ENCODE peak calls at places on chromosome 22, in six cellular contexts. One of them, this sample, is unnamed.

GRCh38 chr22:35349704-35350538 is 31.0 kb upstream of the HMOX1 start:
- DNase-seq in stimulated activated CD4-positive, alpha-beta T cell treated with anti-CD3 and anti-CD28 coated beads, Interleukin-15, amount 100 ng/mL, for 48 hours: no peak
- DNase-seq in psoas muscle: no peak
- DNase-seq in activated CD8-positive, alpha-beta memory T cell treated with anti-CD3 and anti-CD28 coated beads for 1 hour: no peak
- DNase-seq in NCI-H1105: peak; percentile 70
- DNase-seq in NCI-H510A treated with DMSO at 0.1 percent for 48 hours: no peak
- DNase-seq in this sample: no peak

GRCh38 chr22:35489225-35489624 is 51.4 kb upstream of the RASD2 start:
- DNase-seq in NCI-H510A treated with DMSO at 0.1 percent for 48 hours: peak; percentile 59
- DNase-seq in NCI-H1105: peak; percentile 61
- DNase-seq in psoas muscle: no peak
- DNase-seq in stimulated activated CD4-positive, alpha-beta T cell treated with anti-CD3 and anti-CD28 coated beads, Interleukin-15, amount 100 ng/mL, for 48 hours: no peak
- DNase-seq in activated CD8-positive, alpha-beta memory T cell treated with anti-CD3 and anti-CD28 coated beads for 1 hour: no peak
- DNase-seq in this sample: no peak

GRCh38 chr22:45642966-45643365 is 28.7 kb upstream of the ATXN10 start:
- DNase-seq in stimulated activated CD4-positive, alpha-beta T cell treated with anti-CD3 and anti-CD28 coated beads, Interleukin-15, amount 100 ng/mL, for 48 hours: no peak
- DNase-seq in psoas muscle: no peak
- DNase-seq in NCI-H510A treated with DMSO at 0.1 percent for 48 hours: no peak
- DNase-seq in activated CD8-positive, alpha-beta memory T cell treated with anti-CD3 and anti-CD28 coated beads for 1 hour: no peak
- DNase-seq in NCI-H1105: no peak
- DNase-seq in this sample: no peak

GRCh38 chr22:23093090-23093788 is 22.9 kb downstream of the GNAZ start:
- DNase-seq in NCI-H1105: no peak
- DNase-seq in NCI-H510A treated with DMSO at 0.1 percent for 48 hours: no peak
- DNase-seq in stimulated activated CD4-positive, alpha-beta T cell treated with anti-CD3 and anti-CD28 coated beads, Interleukin-15, amount 100 ng/mL, for 48 hours: no peak
- DNase-seq in activated CD8-positive, alpha-beta memory T cell treated with anti-CD3 and anti-CD28 coated beads for 1 hour: no peak
- DNase-seq in psoas muscle: no peak
- DNase-seq in this sample: no peak

GRCh38 chr22:49151256-49152131 is 676.2 kb downstream of the BRD1 start:
- DNase-seq in NCI-H510A treated with DMSO at 0.1 percent for 48 hours: no peak
- DNase-seq in NCI-H1105: no peak
- DNase-seq in psoas muscle: no peak
- DNase-seq in activated CD8-positive, alpha-beta memory T cell treated with anti-CD3 and anti-CD28 coated beads for 1 hour: no peak
- DNase-seq in stimulated activated CD4-positive, alpha-beta T cell treated with anti-CD3 and anti-CD28 coated beads, Interleukin-15, amount 100 ng/mL, for 48 hours: no peak
- DNase-seq in this sample: no peak

GRCh38 chr22:37196539-37197450 is 8.7 kb upstream of the C1QTNF6 start:
- DNase-seq in psoas muscle: peak; percentile 93
- DNase-seq in NCI-H510A treated with DMSO at 0.1 percent for 48 hours: no peak
- DNase-seq in activated CD8-positive, alpha-beta memory T cell treated with anti-CD3 and anti-CD28 coated beads for 1 hour: no peak
- DNase-seq in NCI-H1105: no peak
- DNase-seq in stimulated activated CD4-positive, alpha-beta T cell treated with anti-CD3 and anti-CD28 coated beads, Interleukin-15, amount 100 ng/mL, for 48 hours: no peak
- DNase-seq in this sample: peak; percentile 88

GRCh38 chr22:41929158-41929896 is 2.7 kb upstream of the TNFRSF13C start:
- DNase-seq in psoas muscle: no peak
- DNase-seq in stimulated activated CD4-positive, alpha-beta T cell treated with anti-CD3 and anti-CD28 coated beads, Interleukin-15, amount 100 ng/mL, for 48 hours: no peak
- DNase-seq in NCI-H1105: no peak
- DNase-seq in activated CD8-positive, alpha-beta memory T cell treated with anti-CD3 and anti-CD28 coated beads for 1 hour: no peak
- DNase-seq in NCI-H510A treated with DMSO at 0.1 percent for 48 hours: no peak
- DNase-seq in this sample: no peak

GRCh38 chr22:44505796-44506354 is 7.8 kb upstream of the RTL6 start:
- DNase-seq in activated CD8-positive, alpha-beta memory T cell treated with anti-CD3 and anti-CD28 coated beads for 1 hour: no peak
- DNase-seq in psoas muscle: no peak
- DNase-seq in NCI-H1105: no peak
- DNase-seq in stimulated activated CD4-positive, alpha-beta T cell treated with anti-CD3 and anti-CD28 coated beads, Interleukin-15, amount 100 ng/mL, for 48 hours: no peak
- DNase-seq in NCI-H510A treated with DMSO at 0.1 percent for 48 hours: no peak
- DNase-seq in this sample: no peak

GRCh38 chr22:40714514-40714966 is 35.3 kb downstream of the MCHR1 start:
- DNase-seq in NCI-H510A treated with DMSO at 0.1 percent for 48 hours: peak; percentile 47
- DNase-seq in activated CD8-positive, alpha-beta memory T cell treated with anti-CD3 and anti-CD28 coated beads for 1 hour: no peak
- DNase-seq in psoas muscle: peak; percentile 11
- DNase-seq in NCI-H1105: no peak
- DNase-seq in stimulated activated CD4-positive, alpha-beta T cell treated with anti-CD3 and anti-CD28 coated beads, Interleukin-15, amount 100 ng/mL, for 48 hours: no peak
- DNase-seq in this sample: no peak

GRCh38 chr22:50114221-50114981 is 24.6 kb downstream of the MOV10L1 start:
- DNase-seq in stimulated activated CD4-positive, alpha-beta T cell treated with anti-CD3 and anti-CD28 coated beads, Interleukin-15, amount 100 ng/mL, for 48 hours: no peak
- DNase-seq in NCI-H1105: peak; percentile 16
- DNase-seq in activated CD8-positive, alpha-beta memory T cell treated with anti-CD3 and anti-CD28 coated beads for 1 hour: no peak
- DNase-seq in psoas muscle: no peak
- DNase-seq in NCI-H510A treated with DMSO at 0.1 percent for 48 hours: peak; percentile 57
- DNase-seq in this sample: no peak

GRCh38 chr22:33557836-33558235 is 362.4 kb downstream of the LARGE1 start:
- DNase-seq in activated CD8-positive, alpha-beta memory T cell treated with anti-CD3 and anti-CD28 coated beads for 1 hour: no peak
- DNase-seq in NCI-H510A treated with DMSO at 0.1 percent for 48 hours: no peak
- DNase-seq in stimulated activated CD4-positive, alpha-beta T cell treated with anti-CD3 and anti-CD28 coated beads, Interleukin-15, amount 100 ng/mL, for 48 hours: no peak
- DNase-seq in NCI-H1105: no peak
- DNase-seq in psoas muscle: no peak
- DNase-seq in this sample: no peak

GRCh38 chr22:31340360-31340759 is 5.8 kb downstream of the PATZ1 start:
- DNase-seq in activated CD8-positive, alpha-beta memory T cell treated with anti-CD3 and anti-CD28 coated beads for 1 hour: no peak
- DNase-seq in NCI-H510A treated with DMSO at 0.1 percent for 48 hours: peak; percentile 4
- DNase-seq in psoas muscle: no peak
- DNase-seq in NCI-H1105: no peak
- DNase-seq in stimulated activated CD4-positive, alpha-beta T cell treated with anti-CD3 and anti-CD28 coated beads, Interleukin-15, amount 100 ng/mL, for 48 hours: no peak
- DNase-seq in this sample: no peak

GRCh38 chr22:25126510-25126909 is 73.1 kb upstream of the CRYBB3 start:
- DNase-seq in NCI-H510A treated with DMSO at 0.1 percent for 48 hours: no peak
- DNase-seq in activated CD8-positive, alpha-beta memory T cell treated with anti-CD3 and anti-CD28 coated beads for 1 hour: no peak
- DNase-seq in stimulated activated CD4-positive, alpha-beta T cell treated with anti-CD3 and anti-CD28 coated beads, Interleukin-15, amount 100 ng/mL, for 48 hours: no peak
- DNase-seq in NCI-H1105: no peak
- DNase-seq in psoas muscle: no peak
- DNase-seq in this sample: no peak

GRCh38 chr22:23225724-23226496 is 45.6 kb downstream of the BCR start:
- DNase-seq in NCI-H510A treated with DMSO at 0.1 percent for 48 hours: peak; percentile 21
- DNase-seq in psoas muscle: no peak
- DNase-seq in activated CD8-positive, alpha-beta memory T cell treated with anti-CD3 and anti-CD28 coated beads for 1 hour: no peak
- DNase-seq in stimulated activated CD4-positive, alpha-beta T cell treated with anti-CD3 and anti-CD28 coated beads, Interleukin-15, amount 100 ng/mL, for 48 hours: no peak
- DNase-seq in NCI-H1105: no peak
- DNase-seq in this sample: peak; percentile 82

GRCh38 chr22:24402460-24403192 is 24.8 kb upstream of the ADORA2A start:
- DNase-seq in activated CD8-positive, alpha-beta memory T cell treated with anti-CD3 and anti-CD28 coated beads for 1 hour: no peak
- DNase-seq in psoas muscle: peak; percentile 84
- DNase-seq in stimulated activated CD4-positive, alpha-beta T cell treated with anti-CD3 and anti-CD28 coated beads, Interleukin-15, amount 100 ng/mL, for 48 hours: no peak
- DNase-seq in NCI-H1105: peak; percentile 8
- DNase-seq in NCI-H510A treated with DMSO at 0.1 percent for 48 hours: no peak
- DNase-seq in this sample: peak; percentile 86

GRCh38 chr22:30806391-30806861 is 111.8 kb downstream of the OSBP2 start:
- DNase-seq in NCI-H510A treated with DMSO at 0.1 percent for 48 hours: peak; percentile 66
- DNase-seq in psoas muscle: no peak
- DNase-seq in NCI-H1105: no peak
- DNase-seq in stimulated activated CD4-positive, alpha-beta T cell treated with anti-CD3 and anti-CD28 coated beads, Interleukin-15, amount 100 ng/mL, for 48 hours: no peak
- DNase-seq in activated CD8-positive, alpha-beta memory T cell treated with anti-CD3 and anti-CD28 coated beads for 1 hour: no peak
- DNase-seq in this sample: no peak

GRCh38 chr22:47042116-47042825 is 279.8 kb downstream of the TBC1D22A start:
- DNase-seq in activated CD8-positive, alpha-beta memory T cell treated with anti-CD3 and anti-CD28 coated beads for 1 hour: no peak
- DNase-seq in NCI-H1105: no peak
- DNase-seq in psoas muscle: peak; percentile 30
- DNase-seq in stimulated activated CD4-positive, alpha-beta T cell treated with anti-CD3 and anti-CD28 coated beads, Interleukin-15, amount 100 ng/mL, for 48 hours: no peak
- DNase-seq in NCI-H510A treated with DMSO at 0.1 percent for 48 hours: no peak
- DNase-seq in this sample: no peak

This sample was measured in left cardiac atrium.